ENCODE peak calls at places on chromosomes 1 and 21, in eight cellular contexts. X is hepatocyte; N is lung; D is naive thymus-derived CD4-positive, alpha-beta T cell; C is heart right ventricle; B is iPS DF 6.9; Y is A673; Z is upper lobe of right lung. A is an unnamed sample.
A peak's percentile ranks its signal among the peaks of the same experiment; 100 is the strongest.

GRCh38 chr1:173914366-173914871 is 2.7 kb downstream of the SERPINC1 start:
- DNase-seq in Y (peak; percentile 50), Z (no peak), C (no peak), D (no peak), X (peak; percentile 21), B (peak; percentile 27), N (no peak), A (no peak)

GRCh38 chr1:192401832-192402231 is 85.0 kb downstream of the RGS21 start:
- DNase-seq in D (no peak), Z (no peak), Y (no peak), N (no peak), C (no peak), B (no peak), X (no peak), A (no peak)

GRCh38 chr1:24893431-24893830 is 36.6 kb downstream of the RUNX3 start:
- DNase-seq in C (no peak), B (no peak), Z (peak; percentile 61), X (peak; percentile 8), Y (no peak), N (no peak), D (no peak), A (no peak)

GRCh38 chr21:41923641-41924342 is 30.0 kb downstream of the C2CD2 start:
- DNase-seq in B (no peak), N (no peak), X (no peak), Y (no peak), Z (no peak), D (no peak), C (no peak), A (no peak)

GRCh38 chr1:153790996-153791855 is 16.0 kb downstream of the SLC27A3 start:
- DNase-seq in Z (no peak), D (no peak), C (no peak), Y (no peak), N (no peak), B (no peak), X (peak; percentile 56), A (peak; percentile 66)

GRCh38 chr1:11414921-11415538 is 63.9 kb upstream of the DISP3 start:
- DNase-seq in C (no peak), X (no peak), B (no peak), Z (no peak), Y (no peak), N (no peak), D (no peak), A (no peak)

GRCh38 chr1:15459771-15460719 is 3.5 kb downstream of the CELA2A start:
- DNase-seq in N (no peak), Z (no peak), C (no peak), B (no peak), D (no peak), Y (peak; percentile 82), X (no peak), A (peak; percentile 35)

GRCh38 chr1:116501041-116501869 is 69.6 kb downstream of the CD58 start:
- DNase-seq in Y (no peak), N (no peak), X (no peak), D (no peak), B (no peak), Z (no peak), C (no peak), A (no peak)

GRCh38 chr1:78146137-78146822 is 100.5 kb downstream of the GIPC2 start:
- DNase-seq in Y (peak; percentile 62), B (no peak), N (no peak), X (no peak), D (no peak), Z (no peak), C (no peak), A (no peak)

GRCh38 chr1:114458208-114458777 is 52.7 kb downstream of the TRIM33 start:
- DNase-seq in D (no peak), X (no peak), C (no peak), N (no peak), Z (no peak), B (no peak), Y (no peak), A (peak; percentile 6)

GRCh38 chr1:227356582-227357228 is 38.4 kb upstream of the CDC42BPA start:
- DNase-seq in X (peak; percentile 55), C (no peak), Y (no peak), B (peak; percentile 80), D (no peak), Z (no peak), N (no peak), A (no peak)

GRCh38 chr1:202909494-202909893 is 17.5 kb downstream of the KLHL12 start:
- DNase-seq in Z (no peak), B (no peak), D (no peak), Y (no peak), N (no peak), C (no peak), X (no peak), A (no peak)

GRCh38 chr1:114314098-114314497 is 160.4 kb upstream of the SYT6 start:
- DNase-seq in X (no peak), N (no peak), Y (no peak), B (no peak), C (no peak), D (no peak), Z (no peak), A (no peak)

GRCh38 chr1:175572932-175573871 is 170.2 kb downstream of the TNR start:
- DNase-seq in N (no peak), B (no peak), Y (peak; percentile 94), C (no peak), Z (no peak), D (no peak), X (peak; percentile 62), A (no peak)

GRCh38 chr1:78493456-78493855 is 2.7 kb downstream of the PTGFR start:
- DNase-seq in B (no peak), Z (no peak), C (no peak), Y (no peak), X (no peak), N (no peak), D (no peak), A (no peak)

GRCh38 chr1:96872757-96873156 is 151.2 kb downstream of the PTBP2 start:
- DNase-seq in X (no peak), Y (no peak), N (no peak), D (no peak), C (no peak), B (no peak), Z (no peak), A (no peak)

DNA sequence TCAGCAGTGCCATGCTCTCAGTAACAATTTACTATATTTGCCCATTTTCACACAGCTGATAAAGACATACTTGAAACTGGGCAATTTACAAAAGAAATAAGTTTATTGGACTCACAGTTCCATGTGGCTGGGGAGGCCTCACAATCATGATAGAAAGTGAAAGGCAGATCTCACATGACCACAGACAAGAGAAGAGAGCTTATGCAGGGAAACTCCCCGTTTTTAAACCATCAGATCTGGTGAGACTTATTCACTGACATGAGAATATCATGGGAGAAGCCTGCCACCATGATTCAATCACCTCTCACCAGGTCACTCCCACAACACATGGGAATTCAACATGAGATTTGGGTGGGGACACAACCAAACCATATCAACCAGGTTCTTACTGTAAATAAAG is 112.1 kb upstream of the C1orf87 start:
- DNase-seq in N (no peak), Z (no peak), Y (no peak), X (no peak), B (no peak), C (no peak), D (no peak), A (no peak)
- H3K9me3 ChIP-seq in N (no peaks in the 10 kb centered on the region), Z (no peaks in the 10 kb centered on the region), Y (peaks cover 5% of the 10 kb centered on the region), X (no peaks in the 10 kb centered on the region), B (peaks cover 4% of the 10 kb centered on the region), C (peaks cover 3% of the 10 kb centered on the region), D (no peaks in the 10 kb centered on the region), A (peaks cover 3% of the 10 kb centered on the region)

GRCh38 chr1:233347338-233347737 is 19.8 kb downstream of the MAP3K21 start:
- DNase-seq in B (no peak), C (no peak), D (no peak), Y (no peak), Z (no peak), N (no peak), X (no peak), A (no peak)
- H3K36me3 ChIP-seq in B (no peaks in the 10 kb centered on the region), C (no peaks in the 10 kb centered on the region), D (no peaks in the 10 kb centered on the region), Y (no peaks in the 10 kb centered on the region), Z (no peaks in the 10 kb centered on the region), N (no peaks in the 10 kb centered on the region), X (no peaks in the 10 kb centered on the region), A (no peaks in the 10 kb centered on the region)

DNA sequence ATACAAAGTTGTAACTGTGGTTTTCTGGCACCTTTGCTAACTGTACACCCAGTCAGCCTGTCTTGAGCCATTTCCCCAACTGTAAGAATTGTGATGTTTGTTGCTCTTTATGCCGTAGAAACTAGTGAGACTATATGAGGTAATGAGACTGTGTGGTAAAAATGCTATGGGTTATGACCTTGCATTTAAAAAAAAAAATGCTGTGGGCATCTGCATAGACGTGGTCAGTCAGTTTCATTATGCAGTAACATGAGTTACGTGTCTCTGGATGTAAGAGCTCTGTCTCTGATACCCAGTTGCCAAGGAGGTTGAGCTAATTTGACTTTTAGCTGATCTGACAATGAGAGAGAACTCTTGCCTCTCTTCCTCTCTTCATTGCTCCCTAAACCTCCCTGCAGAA is 80.6 kb upstream of the LAMC2 start:
- DNase-seq in X (no peak), D (no peak), Y (no peak), C (no peak), B (no peak), Z (no peak), N (no peak), A (no peak)
- H3K4me1 ChIP-seq in X (peaks cover 20% of the 10 kb centered on the region), D (no peaks in the 10 kb centered on the region), Y (no peaks in the 10 kb centered on the region), C (peaks cover 66% of the 10 kb centered on the region), B (peaks cover 2% of the 10 kb centered on the region), Z (peaks cover 20% of the 10 kb centered on the region), N (peaks cover 11% of the 10 kb centered on the region), A (peaks cover 22% of the 10 kb centered on the region)

GRCh38 chr1:31800677-31800967 is 15.2 kb downstream of the SPOCD1 start:
- DNase-seq in B (no peak), D (no peak), X (no peak), Y (no peak), N (no peak), C (no peak), Z (no peak), A (no peak)
- H3K9me3 ChIP-seq in B (no peaks in the 10 kb centered on the region), D (no peaks in the 10 kb centered on the region), X (no peaks in the 10 kb centered on the region), Y (no peaks in the 10 kb centered on the region), N (no peaks in the 10 kb centered on the region), C (no peaks in the 10 kb centered on the region), Z (no peaks in the 10 kb centered on the region), A (no peaks in the 10 kb centered on the region)

GRCh38 chr21:46248827-46249226 is 20.3 kb upstream of the LSS start:
- DNase-seq in Z (no peak), X (no peak), N (no peak), B (no peak), Y (no peak), D (no peak), C (no peak), A (no peak)
- H3K36me3 ChIP-seq in Z (peaks cover 99% of the 10 kb centered on the region), X (no peaks in the 10 kb centered on the region), N (peaks cover 47% of the 10 kb centered on the region), B (peaks cover 32% of the 10 kb centered on the region), Y (peaks cover 89% of the 10 kb centered on the region), D (peaks cover 92% of the 10 kb centered on the region), C (no peaks in the 10 kb centered on the region), A (peaks cover 91% of the 10 kb centered on the region)

A was measured in SJSA1.